ENCODE peak calls at places on chromosomes 2 and 18, in seven cellular contexts. Q, C, U, M, G, T and W are unnamed samples.

GRCh38 chr18:65628390-65628789 is 122.4 kb upstream of the CDH7 start:
- DNase-seq in Q (no peak), C (no peak), U (no peak), M (no peak), G (no peak), T (no peak), W (no peak)

GRCh38 chr2:114113527-114113926 is 223.6 kb downstream of the ACTR3 start:
- DNase-seq in Q (no peak), C (no peak), U (no peak), M (no peak), G (no peak), T (no peak), W (no peak)

GRCh38 chr2:101120124-101120996 is 30.8 kb downstream of the TBC1D8 start:
- DNase-seq in Q (peak; percentile 78), C (no peak), U (no peak), M (peak; percentile 95), G (peak; percentile 84), T (peak; percentile 76), W (no peak)

GRCh38 chr18:56139792-56140254 is 498.6 kb downstream of the TXNL1 start:
- DNase-seq in Q (peak; percentile 9), C (no peak), U (no peak), M (peak; percentile 27), G (no peak), T (no peak), W (no peak)

GRCh38 chr2:28319118-28320008 is 73.3 kb upstream of the FOSL2 start:
- DNase-seq in Q (no peak), C (peak; percentile 66), U (no peak), M (no peak), G (no peak), T (no peak), W (no peak)

GRCh38 chr2:171185165-171185818 is 24.6 kb upstream of the TLK1 start:
- DNase-seq in Q (no peak), C (no peak), U (no peak), M (no peak), G (no peak), T (no peak), W (no peak)

GRCh38 chr2:17051558-17051957 is 385.9 kb upstream of the CYRIA start:
- DNase-seq in Q (no peak), C (no peak), U (no peak), M (no peak), G (no peak), T (no peak), W (no peak)

GRCh38 chr18:36899289-36899688 is 70.4 kb downstream of the KIAA1328 start:
- DNase-seq in Q (no peak), C (no peak), U (peak; percentile 48), M (no peak), G (no peak), T (no peak), W (no peak)

GRCh38 chr2:219228026-219228744 is 1.3 kb downstream of the ATG9A start:
- DNase-seq in Q (no peak), C (no peak), U (peak; percentile 18), M (no peak), G (no peak), T (no peak), W (no peak)

GRCh38 chr2:238294393-238295143 is 6.2 kb upstream of the PER2 start:
- DNase-seq in Q (peak; percentile 73), C (no peak), U (no peak), M (peak; percentile 77), G (peak; percentile 28), T (no peak), W (peak; percentile 41)

GRCh38 chr2:28095622-28096021 is 205.1 kb downstream of the BABAM2 start:
- DNase-seq in Q (no peak), C (no peak), U (no peak), M (no peak), G (no peak), T (no peak), W (no peak)

GRCh38 chr18:79764131-79764530 is 33.6 kb upstream of the KCNG2 start:
- DNase-seq in Q (peak; percentile 0), C (no peak), U (no peak), M (no peak), G (peak; percentile 37), T (no peak), W (peak; percentile 46)

GRCh38 chr2:183284606-183285005 is 160.4 kb downstream of the NUP35 start:
- DNase-seq in Q (no peak), C (no peak), U (no peak), M (no peak), G (no peak), T (peak; percentile 14), W (no peak)

GRCh38 chr2:68031546-68032160 is 31.2 kb downstream of the C1D start:
- DNase-seq in Q (no peak), C (no peak), U (peak; percentile 38), M (no peak), G (no peak), T (peak; percentile 79), W (no peak)

GRCh38 chr18:44729631-44730101 is 49.0 kb downstream of the SETBP1 start:
- DNase-seq in Q (no peak), C (no peak), U (no peak), M (no peak), G (no peak), T (no peak), W (peak; percentile 78)

GRCh38 chr2:58479557-58480120 is 238.5 kb upstream of the FANCL start:
- DNase-seq in Q (no peak), C (no peak), U (no peak), M (no peak), G (no peak), T (no peak), W (no peak)

GRCh38 chr2:148237911-148238310 is 217.0 kb downstream of the MBD5 start:
- DNase-seq in Q (no peak), C (no peak), U (no peak), M (no peak), G (no peak), T (no peak), W (no peak)

GRCh38 chr2:32558492-32558891 is 69.4 kb upstream of the TTC27 start:
- DNase-seq in Q (no peak), C (no peak), U (no peak), M (no peak), G (no peak), T (no peak), W (no peak)

GRCh38 chr2:99710720-99711612 is 221.1 kb upstream of the REV1 start:
- DNase-seq in Q (no peak), C (no peak), U (no peak), M (no peak), G (no peak), T (no peak), W (no peak)

GRCh38 chr2:228841475-228841874 is 429.6 kb downstream of the PID1 start:
- DNase-seq in Q (no peak), C (no peak), U (no peak), M (no peak), G (no peak), T (no peak), W (no peak)

GRCh38 chr2:201452058-201452736 is 657 bp downstream of the STRADB start:
- DNase-seq in Q (peak; percentile 27), C (no peak), U (no peak), M (no peak), G (no peak), T (no peak), W (no peak)

GRCh38 chr2:38474833-38475566 is 97.9 kb upstream of the ATL2 start:
- DNase-seq in Q (no peak), C (no peak), U (peak; percentile 65), M (no peak), G (no peak), T (no peak), W (no peak)

GRCh38 chr2:26184086-26184485 is 11.2 kb downstream of the GAREM2 start:
- DNase-seq in Q (no peak), C (no peak), U (no peak), M (no peak), G (peak; percentile 70), T (no peak), W (no peak)

GRCh38 chr18:63255435-63255834 is 64.1 kb downstream of the BCL2 start:
- DNase-seq in Q (no peak), C (peak; percentile 8), U (no peak), M (no peak), G (no peak), T (no peak), W (no peak)

GRCh38 chr18:46073474-46074331 is 1.6 kb upstream of the PSTPIP2 start:
- DNase-seq in Q (peak; percentile 39), C (peak; percentile 93), U (peak; percentile 32), M (peak; percentile 35), G (no peak), T (peak; percentile 75), W (peak; percentile 50)

GRCh38 chr18:74115046-74115445 is 32.6 kb downstream of the FBXO15 start:
- DNase-seq in Q (no peak), C (peak; percentile 89), U (no peak), M (no peak), G (no peak), T (no peak), W (peak; percentile 43)
- TF ChIP-seq CTCF in Q (no peak), C (no peak), U (no peak), M (no peak), G (no peak), T (no peak), W (no peak)

DNA sequence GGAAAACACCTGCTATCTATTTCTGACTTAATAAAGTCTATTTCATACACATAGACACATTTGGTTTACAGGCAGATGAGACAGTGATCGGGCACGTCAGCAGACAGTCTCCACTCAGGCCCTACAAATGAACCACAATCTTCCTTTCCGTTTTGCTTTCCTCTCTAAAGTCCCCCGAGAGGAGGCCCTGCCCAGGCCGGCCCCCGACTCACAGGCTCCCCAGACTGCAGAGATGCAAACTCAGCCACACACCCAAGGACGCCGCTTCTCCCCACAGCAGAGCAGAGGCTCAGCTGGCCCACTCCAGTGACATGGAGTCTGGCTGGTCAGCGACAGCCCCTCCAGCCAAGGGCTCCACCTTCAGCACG is 9.3 kb upstream of the MTERF4 start:
- DNase-seq in Q (no peak), C (no peak), U (no peak), M (no peak), G (peak; percentile 38), T (no peak), W (no peak)
- TF ChIP-seq POLR2AphosphoS5 in Q (no peak), C (no peak), U (no peak), M (no peak), G (no peak), T (no peak), W (peak; percentile 24)

DNA sequence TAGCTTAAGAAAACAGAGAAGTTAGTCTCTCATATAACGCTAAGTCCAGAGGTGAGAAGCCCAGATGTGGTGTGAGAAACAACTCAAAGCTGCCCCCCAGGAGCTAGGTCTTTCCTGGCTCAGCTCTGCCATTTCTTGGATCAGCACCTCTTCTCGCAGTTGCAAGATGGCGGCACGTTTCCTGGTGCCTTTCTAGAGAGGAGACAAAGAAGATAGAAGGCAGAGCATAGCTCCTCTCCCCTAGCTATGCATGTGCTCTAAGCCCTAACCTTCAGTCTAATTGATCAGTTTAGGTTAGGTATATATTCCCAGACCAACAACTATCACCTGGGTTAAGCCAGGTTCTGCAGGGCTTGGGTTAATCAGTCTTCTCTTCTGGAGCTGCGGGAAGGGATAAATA is 119.5 kb upstream of the RAB12 start:
- DNase-seq in Q (no peak), C (no peak), U (no peak), M (no peak), G (peak; percentile 52), T (no peak), W (no peak)
- H3K4me1 ChIP-seq in Q (no peaks in the 10 kb centered on the region), C (no peaks in the 10 kb centered on the region), U (no peaks in the 10 kb centered on the region), M (no peaks in the 10 kb centered on the region), G (no peaks in the 10 kb centered on the region), T (no peaks in the 10 kb centered on the region), W (no peaks in the 10 kb centered on the region)

DNA sequence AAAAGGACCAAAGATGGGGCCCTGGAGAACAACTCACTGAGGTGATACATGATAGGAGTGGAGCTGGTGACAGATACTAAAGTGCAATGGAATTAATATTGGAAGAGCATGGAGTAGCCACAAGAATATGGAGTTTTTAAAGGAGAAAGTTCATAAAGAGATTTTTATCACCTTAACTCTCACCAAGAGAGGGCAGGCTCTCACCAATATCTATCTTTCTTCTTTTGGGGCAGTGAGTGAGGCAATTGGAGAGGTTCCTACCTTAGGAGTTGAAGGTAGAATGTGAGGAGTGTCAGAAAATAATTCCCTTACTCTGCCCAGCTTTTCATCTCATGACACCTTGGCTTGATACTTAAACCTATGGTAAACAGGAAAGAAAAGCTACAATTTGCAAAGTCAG is 233.7 kb upstream of the CWC22 start:
- DNase-seq in Q (no peak), C (no peak), U (no peak), M (no peak), G (no peak), T (no peak), W (no peak)
- TF ChIP-seq CTCF in Q (no peak), C (peak; percentile 20), U (no peak), M (peak; percentile 13), G (no peak), T (no peak), W (no peak)